ENCODE peak calls at places on chromosomes 6 and 20, in four cellular contexts. One of them, this sample, is unnamed.

GRCh38 chr6:105136433-105137350 is 43.1 kb downstream of the POPDC3 start:
- DNase-seq in body of pancreas: peak; percentile 34
- DNase-seq in testis: peak; percentile 54
- DNase-seq in mammary epithelial cell: peak; percentile 55
- DNase-seq in this sample: peak; percentile 77

GRCh38 chr20:3687655-3688054 is 5.8 kb upstream of the ADAM33 start:
- DNase-seq in mammary epithelial cell: no peak
- DNase-seq in body of pancreas: no peak
- DNase-seq in testis: no peak
- DNase-seq in this sample: no peak

GRCh38 chr6:37794825-37795224 is 24.7 kb upstream of the ZFAND3 start:
- DNase-seq in body of pancreas: no peak
- DNase-seq in mammary epithelial cell: peak; percentile 27
- DNase-seq in testis: no peak
- DNase-seq in this sample: no peak

GRCh38 chr6:168180548-168181011 is 101.6 kb upstream of the FRMD1 start:
- DNase-seq in mammary epithelial cell: no peak
- DNase-seq in body of pancreas: no peak
- DNase-seq in testis: peak; percentile 7
- DNase-seq in this sample: no peak

GRCh38 chr6:20404641-20405032 is 3.0 kb downstream of the E2F3 start:
- DNase-seq in body of pancreas: peak; percentile 19
- DNase-seq in testis: peak; percentile 45
- DNase-seq in mammary epithelial cell: peak; percentile 74
- DNase-seq in this sample: peak; percentile 78

GRCh38 chr6:158629376-158630221 is 14.9 kb downstream of the DYNLT1 start:
- DNase-seq in body of pancreas: peak; percentile 58
- DNase-seq in testis: no peak
- DNase-seq in mammary epithelial cell: no peak
- DNase-seq in this sample: no peak

GRCh38 chr20:57964011-57964862 is 254.4 kb upstream of the PMEPA1 start:
- DNase-seq in mammary epithelial cell: peak; percentile 11
- DNase-seq in testis: no peak
- DNase-seq in body of pancreas: no peak
- DNase-seq in this sample: no peak

GRCh38 chr6:44249082-44249748 is 2.3 kb downstream of the HSP90AB1 start:
- DNase-seq in testis: no peak
- DNase-seq in body of pancreas: no peak
- DNase-seq in mammary epithelial cell: no peak
- DNase-seq in this sample: no peak

GRCh38 chr6:50905297-50905696 is 86.6 kb downstream of the TFAP2B start:
- DNase-seq in mammary epithelial cell: no peak
- DNase-seq in body of pancreas: no peak
- DNase-seq in testis: no peak
- DNase-seq in this sample: no peak

DNA sequence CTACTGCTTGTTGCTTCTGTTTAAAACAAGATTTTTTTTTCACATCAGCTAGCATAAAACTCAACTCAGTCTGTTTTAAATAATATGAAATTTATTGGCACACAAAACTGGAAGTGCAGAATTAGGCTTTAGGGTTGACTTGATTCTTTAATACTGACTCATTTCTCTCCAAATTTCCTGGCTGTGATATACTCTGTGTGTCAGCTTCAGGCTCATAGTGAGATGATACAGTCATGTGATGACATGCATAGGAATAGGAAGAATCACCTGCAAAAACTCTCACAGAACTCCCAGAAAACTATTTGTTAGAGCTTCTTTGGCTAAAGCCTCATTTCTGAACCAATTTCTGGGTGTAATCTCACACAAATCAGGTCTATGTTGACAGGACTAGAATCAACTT is 1068.0 kb upstream of the EPHA7 start:
- DNase-seq in testis: no peak
- DNase-seq in body of pancreas: no peak
- DNase-seq in mammary epithelial cell: peak; percentile 2
- DNase-seq in this sample: no peak
- TF ChIP-seq CTCF in testis: no peak
- TF ChIP-seq CTCF in body of pancreas: no peak
- TF ChIP-seq CTCF in mammary epithelial cell: no peak
- TF ChIP-seq CTCF in this sample: no peak

DNA sequence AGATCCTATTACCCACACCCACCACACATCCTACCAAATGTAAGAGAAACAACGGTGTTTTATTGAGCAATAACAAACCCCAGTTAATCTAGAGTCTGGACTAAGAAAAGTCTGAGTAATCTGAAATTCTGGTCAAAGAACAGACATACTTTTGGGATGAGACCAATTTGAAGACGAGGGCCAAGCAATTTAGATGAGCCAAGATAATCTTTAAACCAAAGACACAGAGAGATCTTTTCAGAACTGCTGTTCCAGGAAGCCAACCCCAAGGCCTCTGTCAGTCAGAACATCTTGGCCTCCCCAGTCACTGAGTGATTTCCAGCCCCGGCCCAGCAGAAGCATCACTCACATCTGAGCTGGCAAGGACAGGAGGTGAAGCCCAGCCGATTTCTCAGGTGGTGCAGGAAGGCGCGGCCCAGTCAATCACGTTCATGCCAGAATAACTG is 118.5 kb upstream of the SYNDIG1 start:
- DNase-seq in testis: no peak
- DNase-seq in mammary epithelial cell: peak; percentile 78
- DNase-seq in body of pancreas: no peak
- DNase-seq in this sample: no peak
- H3K4me3 ChIP-seq in testis: no peak overlapping the region
- H3K4me3 ChIP-seq in mammary epithelial cell: no peak overlapping the region
- H3K4me3 ChIP-seq in body of pancreas: no peak overlapping the region
- H3K4me3 ChIP-seq in this sample: no peak overlapping the region

GRCh38 chr6:106811088-106811686 is 163.3 kb downstream of the CD24 start:
- DNase-seq in body of pancreas: no peak
- DNase-seq in testis: no peak
- DNase-seq in mammary epithelial cell: no peak
- DNase-seq in this sample: no peak
- H3K9me3 ChIP-seq in body of pancreas: peaks cover 34% of the 10 kb centered on the region
- H3K9me3 ChIP-seq in testis: no peaks in the 10 kb centered on the region
- H3K9me3 ChIP-seq in mammary epithelial cell: peaks cover 9% of the 10 kb centered on the region
- H3K9me3 ChIP-seq in this sample: no peaks in the 10 kb centered on the region

GRCh38 chr6:166422201-166422940 is 39.6 kb upstream of the MPC1 start:
- DNase-seq in body of pancreas: no peak
- DNase-seq in testis: no peak
- DNase-seq in mammary epithelial cell: no peak
- DNase-seq in this sample: no peak

GRCh38 chr6:166419717-166420116 is 37.0 kb upstream of the MPC1 start:
- DNase-seq in body of pancreas: no peak
- DNase-seq in testis: no peak
- DNase-seq in mammary epithelial cell: no peak
- DNase-seq in this sample: no peak

GRCh38 chr6:166419268-166419667 is 36.5 kb upstream of the MPC1 start:
- DNase-seq in testis: no peak
- DNase-seq in mammary epithelial cell: peak; percentile 76
- DNase-seq in body of pancreas: no peak
- DNase-seq in this sample: no peak

GRCh38 chr6:166418691-166419143 is 36.0 kb upstream of the MPC1 start:
- DNase-seq in mammary epithelial cell: no peak
- DNase-seq in testis: no peak
- DNase-seq in body of pancreas: no peak
- DNase-seq in this sample: no peak

GRCh38 chr6:166420351-166420750 is 37.6 kb upstream of the MPC1 start:
- DNase-seq in testis: no peak
- DNase-seq in mammary epithelial cell: no peak
- DNase-seq in body of pancreas: no peak
- DNase-seq in this sample: no peak
- TF ChIP-seq CTCF in testis: no peak
- TF ChIP-seq CTCF in mammary epithelial cell: peak; percentile 7
- TF ChIP-seq CTCF in body of pancreas: no peak
- TF ChIP-seq CTCF in this sample: peak; percentile 29

GRCh38 chr6:10582774-10583508 is 61.8 kb downstream of the GCNT2 start:
- DNase-seq in testis: no peak
- DNase-seq in body of pancreas: peak; percentile 57
- DNase-seq in mammary epithelial cell: peak; percentile 33
- DNase-seq in this sample: no peak

GRCh38 chr6:10584607-10585006 is 63.5 kb downstream of the GCNT2 start:
- DNase-seq in mammary epithelial cell: no peak
- DNase-seq in body of pancreas: no peak
- DNase-seq in testis: no peak
- DNase-seq in this sample: no peak

GRCh38 chr6:10586302-10586701 is 65.2 kb downstream of the GCNT2 start:
- DNase-seq in testis: no peak
- DNase-seq in body of pancreas: no peak
- DNase-seq in mammary epithelial cell: no peak
- DNase-seq in this sample: no peak

GRCh38 chr6:10583509-10583908 is 62.4 kb downstream of the GCNT2 start:
- DNase-seq in body of pancreas: no peak
- DNase-seq in mammary epithelial cell: no peak
- DNase-seq in testis: no peak
- DNase-seq in this sample: no peak

DNA sequence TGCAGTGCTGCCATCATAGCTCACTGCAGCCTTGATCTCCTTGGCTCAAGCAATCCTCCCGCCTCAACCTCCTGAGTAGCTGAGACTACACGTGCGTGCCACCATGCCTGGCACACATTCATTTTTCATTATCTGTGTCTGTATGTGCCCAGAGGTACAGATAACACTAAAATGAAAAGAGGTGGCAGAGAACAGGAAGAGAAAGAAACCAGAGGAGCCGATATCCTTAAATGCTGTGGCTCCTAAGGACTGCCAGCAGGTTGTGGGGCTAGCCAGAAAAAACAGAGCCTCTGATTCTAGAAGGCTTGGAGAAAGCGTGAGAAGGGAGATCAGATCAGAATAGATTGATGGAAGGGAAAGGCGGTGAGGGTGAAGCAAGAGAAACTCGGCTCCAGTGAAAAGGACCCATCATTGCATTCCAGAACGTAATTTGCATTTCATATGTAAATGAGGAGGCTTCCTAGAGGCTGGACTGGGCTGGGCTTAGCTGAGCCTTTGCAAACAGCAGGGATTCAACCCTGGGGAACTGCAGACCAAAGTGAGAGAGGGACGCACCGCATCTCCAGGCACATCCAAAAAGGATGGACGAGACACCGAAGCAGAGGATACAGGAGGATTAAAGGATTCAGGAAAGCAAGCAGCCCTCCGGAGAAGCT is 64.2 kb downstream of the GCNT2 start:
- DNase-seq in testis: no peak
- DNase-seq in body of pancreas: no peak
- DNase-seq in mammary epithelial cell: no peak
- DNase-seq in this sample: no peak
- H3K4me3 ChIP-seq in testis: no peak overlapping the region
- H3K4me3 ChIP-seq in body of pancreas: no peak overlapping the region
- H3K4me3 ChIP-seq in mammary epithelial cell: no peak overlapping the region
- H3K4me3 ChIP-seq in this sample: no peak overlapping the region

GRCh38 chr20:31390490-31390889 is at the start of gene DEFB119:
- DNase-seq in mammary epithelial cell: no peak
- DNase-seq in body of pancreas: no peak
- DNase-seq in testis: peak; percentile 83
- DNase-seq in this sample: no peak
- H3K9me3 ChIP-seq in mammary epithelial cell: peaks cover 2% of the 10 kb centered on the region
- H3K9me3 ChIP-seq in body of pancreas: no peaks in the 10 kb centered on the region
- H3K9me3 ChIP-seq in testis: no peaks in the 10 kb centered on the region
- H3K9me3 ChIP-seq in this sample: no peaks in the 10 kb centered on the region

This sample was measured in BE2C.